ENCODE peak calls at places on chromosomes 11 and 22, in seven cellular contexts. Z, T, D, O, Y, B and V are unnamed samples.

GRCh38 chr11:19952101-19952605 is 208.1 kb downstream of the DBX1 start:
- DNase-seq in Z (peak; percentile 56), T (no peak), D (peak; percentile 92), O (no peak), Y (no peak), B (no peak), V (no peak)

GRCh38 chr22:48744967-48745841 is 1082.5 kb downstream of the BRD1 start:
- DNase-seq in Z (no peak), T (no peak), D (no peak), O (no peak), Y (no peak), B (no peak), V (no peak)

GRCh38 chr11:17014774-17015638 is 792 bp upstream of the PLEKHA7 start:
- DNase-seq in Z (peak; percentile 82), T (no peak), D (peak; percentile 65), O (peak; percentile 75), Y (peak; percentile 18), B (no peak), V (peak; percentile 33)

GRCh38 chr11:117528061-117528780 is 200.6 kb downstream of the CEP164 start:
- DNase-seq in Z (peak; percentile 52), T (no peak), D (no peak), O (no peak), Y (no peak), B (no peak), V (no peak)

GRCh38 chr11:130816941-130817607 is 99.2 kb downstream of the SNX19 start:
- DNase-seq in Z (no peak), T (no peak), D (no peak), O (no peak), Y (no peak), B (no peak), V (no peak)

GRCh38 chr11:100297516-100297915 is 389.6 kb upstream of the ARHGAP42 start:
- DNase-seq in Z (no peak), T (no peak), D (no peak), O (no peak), Y (no peak), B (no peak), V (no peak)

GRCh38 chr11:62130498-62131464 is 7.0 kb downstream of the INCENP start:
- DNase-seq in Z (peak; percentile 6), T (no peak), D (no peak), O (no peak), Y (no peak), B (no peak), V (no peak)

GRCh38 chr22:23553922-23554870 is 25.9 kb downstream of the IGLL1 start:
- DNase-seq in Z (no peak), T (no peak), D (no peak), O (no peak), Y (no peak), B (no peak), V (no peak)

GRCh38 chr11:1476946-1477736 is 9.4 kb downstream of the MOB2 start:
- DNase-seq in Z (no peak), T (no peak), D (no peak), O (no peak), Y (no peak), B (no peak), V (no peak)

GRCh38 chr22:21569459-21570161 is 2.1 kb downstream of the UBE2L3 start:
- DNase-seq in Z (no peak), T (no peak), D (no peak), O (no peak), Y (peak; percentile 49), B (no peak), V (no peak)

GRCh38 chr11:44575962-44576361 is 10.5 kb downstream of the CD82 start:
- DNase-seq in Z (no peak), T (no peak), D (no peak), O (no peak), Y (no peak), B (no peak), V (no peak)

GRCh38 chr22:17563936-17564391 is 666 bp downstream of the SLC25A18 start:
- DNase-seq in Z (no peak), T (no peak), D (no peak), O (no peak), Y (no peak), B (no peak), V (no peak)

GRCh38 chr22:35275580-35275979 is 18.3 kb downstream of the HMGXB4 start:
- DNase-seq in Z (no peak), T (no peak), D (no peak), O (no peak), Y (no peak), B (no peak), V (no peak)

GRCh38 chr11:81331073-81331472 is 1402.6 kb downstream of the FAM181B start:
- DNase-seq in Z (no peak), T (no peak), D (no peak), O (no peak), Y (no peak), B (no peak), V (no peak)

GRCh38 chr11:26958650-26959049 is 35.3 kb upstream of the FIBIN start:
- DNase-seq in Z (no peak), T (no peak), D (no peak), O (no peak), Y (no peak), B (no peak), V (no peak)

GRCh38 chr22:36860821-36861659 is at the start of gene NCF4:
- DNase-seq in Z (no peak), T (no peak), D (no peak), O (no peak), Y (no peak), B (peak; percentile 94), V (no peak)

GRCh38 chr11:130915556-130916237 is 582 bp downstream of the SNX19 start:
- DNase-seq in Z (peak; percentile 30), T (no peak), D (no peak), O (no peak), Y (no peak), B (no peak), V (no peak)

GRCh38 chr22:39960791-39961746 is 872 bp downstream of the TMA7B start:
- DNase-seq in Z (no peak), T (no peak), D (no peak), O (no peak), Y (peak; percentile 89), B (peak; percentile 96), V (no peak)

GRCh38 chr11:119566299-119566698 is 143.3 kb upstream of the THY1 start:
- DNase-seq in Z (no peak), T (no peak), D (no peak), O (no peak), Y (no peak), B (no peak), V (no peak)

GRCh38 chr11:86442827-86443226 is 68.1 kb downstream of the CCDC81 start:
- DNase-seq in Z (no peak), T (no peak), D (no peak), O (no peak), Y (no peak), B (no peak), V (no peak)

GRCh38 chr11:12087075-12087775 is 23.2 kb upstream of the MICAL2 start:
- DNase-seq in Z (no peak), T (no peak), D (no peak), O (peak; percentile 38), Y (no peak), B (no peak), V (no peak)

GRCh38 chr11:57131080-57131790 is 50.5 kb upstream of the LRRC55 start:
- DNase-seq in Z (peak; percentile 25), T (peak; percentile 38), D (peak; percentile 5), O (no peak), Y (peak; percentile 68), B (no peak), V (peak; percentile 67)

GRCh38 chr11:10592331-10592730 is 23.9 kb upstream of the LYVE1 start:
- DNase-seq in Z (no peak), T (no peak), D (no peak), O (peak; percentile 26), Y (no peak), B (no peak), V (no peak)

GRCh38 chr11:104609297-104609696 is 289.0 kb downstream of the CASP12 start:
- DNase-seq in Z (peak; percentile 53), T (peak; percentile 7), D (peak; percentile 24), O (peak; percentile 28), Y (no peak), B (no peak), V (peak; percentile 28)

GRCh38 chr22:40289991-40290459 is 56.3 kb upstream of the ADSL start:
- DNase-seq in Z (no peak), T (no peak), D (no peak), O (no peak), Y (no peak), B (peak; percentile 26), V (no peak)

GRCh38 chr11:63639195-63639832 is 25.1 kb upstream of the PLAAT3 start:
- DNase-seq in Z (no peak), T (no peak), D (no peak), O (no peak), Y (no peak), B (no peak), V (no peak)

GRCh38 chr11:94938399-94939055 is 34.8 kb downstream of the CWC15 start:
- DNase-seq in Z (peak; percentile 24), T (no peak), D (no peak), O (no peak), Y (no peak), B (no peak), V (no peak)
- TF ChIP-seq YY1 in Z (no peak), T (no peak), D (no peak), O (no peak), Y (no peak), B (no peak), V (no peak)

GRCh38 chr22:26995222-26995621 is 337.8 kb downstream of the MIAT start:
- DNase-seq in Z (no peak), T (no peak), D (no peak), O (no peak), Y (no peak), B (no peak), V (no peak)
- H3K4me3 ChIP-seq in Z (no peak overlapping the region), T (no peak overlapping the region), D (no peak overlapping the region), O (no peak overlapping the region), Y (no peak overlapping the region), B (no peak overlapping the region), V (no peak overlapping the region)

GRCh38 chr11:40380871-40381270 is 1078.6 kb downstream of the LRRC4C start:
- DNase-seq in Z (no peak), T (no peak), D (no peak), O (peak; percentile 0), Y (no peak), B (no peak), V (no peak)

GRCh38 chr11:40381481-40381880 is 1078.0 kb downstream of the LRRC4C start:
- DNase-seq in Z (no peak), T (no peak), D (no peak), O (no peak), Y (no peak), B (no peak), V (no peak)

GRCh38 chr11:40388097-40388818 is 1071.2 kb downstream of the LRRC4C start:
- DNase-seq in Z (no peak), T (no peak), D (no peak), O (no peak), Y (no peak), B (no peak), V (no peak)

GRCh38 chr11:40387240-40387980 is 1072.0 kb downstream of the LRRC4C start:
- DNase-seq in Z (no peak), T (no peak), D (peak; percentile 2), O (no peak), Y (no peak), B (no peak), V (no peak)

GRCh38 chr11:40384991-40385390 is 1074.5 kb downstream of the LRRC4C start:
- DNase-seq in Z (no peak), T (no peak), D (no peak), O (no peak), Y (no peak), B (no peak), V (no peak)
- TF ChIP-seq YY1 in Z (no peak), T (no peak), D (no peak), O (no peak), Y (no peak), B (no peak), V (no peak)

GRCh38 chr11:133533205-133533604 is 904 bp upstream of the OPCML start:
- DNase-seq in Z (no peak), T (no peak), D (no peak), O (no peak), Y (no peak), B (no peak), V (no peak)
- H3K4me3 ChIP-seq in Z (no peak overlapping the region), T (peak overlapping the region; percentile 72), D (no peak overlapping the region), O (no peak overlapping the region), Y (no peak overlapping the region), B (no peak overlapping the region), V (no peak overlapping the region)